ENCODE peak calls at places on chromosome 22, in five cellular contexts. One of them, this sample, is unnamed.

GRCh38 chr22:27662359-27663030 is 139.1 kb downstream of the MN1 start:
- DNase-seq in neuronal stem cell: no peak
- DNase-seq in H9: no peak
- DNase-seq in H1: no peak
- DNase-seq in mesenchymal stem cell: no peak
- DNase-seq in this sample: no peak

GRCh38 chr22:26826431-26826935 is 169.1 kb downstream of the MIAT start:
- DNase-seq in neuronal stem cell: no peak
- DNase-seq in H9: no peak
- DNase-seq in H1: no peak
- DNase-seq in mesenchymal stem cell: no peak
- DNase-seq in this sample: no peak

GRCh38 chr22:50444663-50445062 is 30.2 kb downstream of the SBF1 start:
- DNase-seq in neuronal stem cell: no peak
- DNase-seq in H9: no peak
- DNase-seq in H1: no peak
- DNase-seq in mesenchymal stem cell: peak
- DNase-seq in this sample: peak

GRCh38 chr22:27462190-27462589 is 339.4 kb downstream of the MN1 start:
- DNase-seq in neuronal stem cell: peak
- DNase-seq in H9: no peak
- DNase-seq in H1: no peak
- DNase-seq in mesenchymal stem cell: no peak
- DNase-seq in this sample: no peak

GRCh38 chr22:50218153-50218995 is 17.6 kb downstream of the SELENOO start:
- DNase-seq in neuronal stem cell: no peak
- DNase-seq in H9: no peak
- DNase-seq in H1: peak
- DNase-seq in mesenchymal stem cell: no peak
- DNase-seq in this sample: no peak

GRCh38 chr22:37248251-37248650 is 4.2 kb upstream of the RAC2 start:
- DNase-seq in neuronal stem cell: no peak
- DNase-seq in H9: no peak
- DNase-seq in H1: no peak
- DNase-seq in mesenchymal stem cell: no peak
- DNase-seq in this sample: no peak

GRCh38 chr22:42142771-42143461 is 12.3 kb upstream of the CYP2D6 start:
- DNase-seq in neuronal stem cell: no peak
- DNase-seq in H9: no peak
- DNase-seq in H1: no peak
- DNase-seq in mesenchymal stem cell: no peak
- DNase-seq in this sample: no peak

GRCh38 chr22:32926600-32926999 is 125.1 kb downstream of the TIMP3 start:
- DNase-seq in neuronal stem cell: no peak
- DNase-seq in H9: peak
- DNase-seq in H1: peak
- DNase-seq in mesenchymal stem cell: peak
- DNase-seq in this sample: peak

GRCh38 chr22:37502342-37503182 is 16.4 kb upstream of the MFNG start:
- DNase-seq in neuronal stem cell: no peak
- DNase-seq in H9: no peak
- DNase-seq in H1: no peak
- DNase-seq in mesenchymal stem cell: no peak
- DNase-seq in this sample: no peak

GRCh38 chr22:18987765-18988164 is 51.7 kb upstream of the PRODH start:
- DNase-seq in neuronal stem cell: no peak
- DNase-seq in H9: peak
- DNase-seq in H1: peak
- DNase-seq in mesenchymal stem cell: peak
- DNase-seq in this sample: no peak

GRCh38 chr22:40112595-40112994 is 65.1 kb upstream of the TNRC6B start:
- DNase-seq in neuronal stem cell: no peak
- DNase-seq in H9: no peak
- DNase-seq in H1: no peak
- DNase-seq in mesenchymal stem cell: no peak
- DNase-seq in this sample: no peak

GRCh38 chr22:40118979-40119378 is 58.7 kb upstream of the TNRC6B start:
- DNase-seq in neuronal stem cell: no peak
- DNase-seq in H9: no peak
- DNase-seq in H1: no peak
- DNase-seq in mesenchymal stem cell: no peak
- DNase-seq in this sample: no peak

GRCh38 chr22:40114411-40114810 is 63.3 kb upstream of the TNRC6B start:
- DNase-seq in neuronal stem cell: no peak
- DNase-seq in H9: no peak
- DNase-seq in H1: no peak
- DNase-seq in mesenchymal stem cell: no peak
- DNase-seq in this sample: no peak

GRCh38 chr22:40120783-40121182 is 56.9 kb upstream of the TNRC6B start:
- DNase-seq in neuronal stem cell: no peak
- DNase-seq in H9: no peak
- DNase-seq in H1: no peak
- DNase-seq in mesenchymal stem cell: no peak
- DNase-seq in this sample: no peak

DNA sequence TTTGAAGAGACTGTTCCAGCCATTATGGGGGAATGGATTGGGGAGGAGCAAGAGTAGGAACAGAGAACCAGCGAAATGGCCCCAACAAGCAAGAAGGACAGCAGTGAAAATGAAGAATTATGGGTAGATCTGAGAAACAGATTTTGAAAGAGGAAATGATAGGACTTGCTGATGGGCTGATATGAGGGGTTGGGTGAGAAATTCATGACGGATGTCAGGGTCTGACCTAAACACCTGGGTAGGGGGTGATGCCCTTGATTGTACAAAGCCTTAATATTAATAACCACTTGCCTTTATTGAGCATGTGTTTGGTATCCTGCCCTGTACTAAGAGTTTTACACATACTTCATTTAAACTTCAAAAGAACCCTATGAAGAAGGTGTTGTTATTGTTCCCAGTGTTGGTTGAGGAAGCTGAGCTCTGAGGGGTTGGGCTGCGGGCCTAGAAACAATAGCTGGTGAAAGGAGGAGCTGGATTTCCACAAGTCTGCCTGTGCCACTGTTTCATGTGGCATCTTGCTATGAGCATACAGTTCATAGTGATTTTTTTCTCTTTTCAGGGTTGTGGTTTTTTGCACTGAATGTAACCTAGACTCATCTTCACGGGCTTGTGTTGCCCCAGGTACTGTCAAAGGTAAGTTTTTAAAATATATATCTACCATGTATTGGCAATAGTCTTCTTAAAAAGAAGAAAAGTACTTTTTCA is 61.1 kb upstream of the TNRC6B start:
- DNase-seq in neuronal stem cell: no peak
- DNase-seq in H9: no peak
- DNase-seq in H1: no peak
- DNase-seq in mesenchymal stem cell: no peak
- DNase-seq in this sample: no peak
- H2BK15ac ChIP-seq in neuronal stem cell: no peak
- H2BK15ac ChIP-seq in H9: no peak
- H2BK15ac ChIP-seq in H1: no peak
- H2BK15ac ChIP-seq in mesenchymal stem cell: no peak
- H2BK15ac ChIP-seq in this sample: no peak

GRCh38 chr22:17919276-17920144 is 104.9 kb downstream of the MICAL3 start:
- DNase-seq in neuronal stem cell: no peak
- DNase-seq in H9: peak
- DNase-seq in H1: no peak
- DNase-seq in mesenchymal stem cell: peak
- DNase-seq in this sample: no peak
- H4K91ac ChIP-seq in neuronal stem cell: no peak
- H4K91ac ChIP-seq in H9: no peak
- H4K91ac ChIP-seq in H1: peak
- H4K91ac ChIP-seq in mesenchymal stem cell: peak
- H4K91ac ChIP-seq in this sample: peak

GRCh38 chr22:30245181-30245984 is 1.2 kb downstream of the LIF start:
- DNase-seq in neuronal stem cell: no peak
- DNase-seq in H9: peak
- DNase-seq in H1: no peak
- DNase-seq in mesenchymal stem cell: no peak
- DNase-seq in this sample: no peak
- H3K18ac ChIP-seq in neuronal stem cell: peak
- H3K18ac ChIP-seq in H9: peak
- H3K18ac ChIP-seq in H1: peak
- H3K18ac ChIP-seq in mesenchymal stem cell: peak
- H3K18ac ChIP-seq in this sample: peak

GRCh38 chr22:41092023-41092817 is at the start of gene EP300:
- DNase-seq in neuronal stem cell: peak
- DNase-seq in H9: peak
- DNase-seq in H1: peak
- DNase-seq in mesenchymal stem cell: peak
- DNase-seq in this sample: peak

GRCh38 chr22:41096391-41096790 is 4.0 kb downstream of the EP300 start:
- DNase-seq in neuronal stem cell: no peak
- DNase-seq in H9: no peak
- DNase-seq in H1: no peak
- DNase-seq in mesenchymal stem cell: no peak
- DNase-seq in this sample: no peak

GRCh38 chr22:41092847-41093371 is 517 bp downstream of the EP300 start:
- DNase-seq in neuronal stem cell: no peak
- DNase-seq in H9: no peak
- DNase-seq in H1: peak
- DNase-seq in mesenchymal stem cell: peak
- DNase-seq in this sample: peak

GRCh38 chr22:41094036-41094435 is 1.6 kb downstream of the EP300 start:
- DNase-seq in neuronal stem cell: no peak
- DNase-seq in H9: no peak
- DNase-seq in H1: no peak
- DNase-seq in mesenchymal stem cell: peak
- DNase-seq in this sample: peak

DNA sequence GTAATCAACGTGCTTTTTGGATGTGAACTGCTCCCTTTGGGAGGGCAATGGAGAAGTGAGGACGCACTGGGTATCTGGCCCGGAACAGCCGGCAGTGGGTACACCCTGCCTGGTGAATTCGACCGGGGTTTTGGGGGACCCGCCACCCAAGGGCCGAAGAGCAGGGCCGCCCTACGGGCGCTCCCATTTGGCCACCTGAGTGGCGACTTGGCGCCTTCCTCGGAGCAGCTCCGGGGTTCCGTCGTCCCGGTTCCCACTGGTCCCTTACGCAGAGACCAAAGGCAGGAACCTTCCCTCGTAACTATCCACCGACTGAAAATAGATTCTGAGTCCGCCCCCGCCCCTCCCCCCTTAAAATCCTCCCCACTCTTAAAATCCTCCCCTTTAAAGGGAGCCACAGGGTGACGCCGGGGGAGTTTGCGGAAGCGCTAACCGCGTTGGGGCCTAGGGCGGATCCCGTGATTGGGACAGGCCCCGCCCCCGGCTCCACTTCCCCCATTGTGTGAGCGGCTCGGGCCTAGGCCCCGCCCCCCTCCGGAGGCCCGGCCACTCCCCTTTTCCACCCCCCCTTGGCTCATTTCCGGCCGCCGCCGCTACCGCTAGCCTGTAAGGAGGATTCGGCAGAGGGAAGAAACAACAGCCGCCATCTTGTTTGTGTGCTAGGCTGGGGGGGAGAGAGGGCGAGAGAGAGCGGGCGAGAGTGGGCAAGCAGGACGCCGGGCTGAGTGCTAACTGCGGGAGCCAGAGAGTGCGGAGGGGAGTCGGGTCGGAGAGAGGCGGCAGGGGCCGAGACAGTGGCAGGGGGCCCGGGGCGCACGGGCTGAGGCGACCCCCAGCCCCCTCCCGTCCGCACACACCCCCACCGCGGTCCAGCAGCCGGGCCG is 1.0 kb upstream of the EP300 start:
- DNase-seq in neuronal stem cell: peak
- DNase-seq in H9: peak
- DNase-seq in H1: peak
- DNase-seq in mesenchymal stem cell: peak
- DNase-seq in this sample: peak
- H2BK15ac ChIP-seq in neuronal stem cell: peak
- H2BK15ac ChIP-seq in H9: peak
- H2BK15ac ChIP-seq in H1: no peak
- H2BK15ac ChIP-seq in mesenchymal stem cell: peak
- H2BK15ac ChIP-seq in this sample: peak

GRCh38 chr22:39383841-39384625 is 15.5 kb upstream of the TAB1 start:
- DNase-seq in neuronal stem cell: no peak
- DNase-seq in H9: no peak
- DNase-seq in H1: no peak
- DNase-seq in mesenchymal stem cell: no peak
- DNase-seq in this sample: peak
- H4K91ac ChIP-seq in neuronal stem cell: no peak
- H4K91ac ChIP-seq in H9: no peak
- H4K91ac ChIP-seq in H1: no peak
- H4K91ac ChIP-seq in mesenchymal stem cell: no peak
- H4K91ac ChIP-seq in this sample: no peak

DNA sequence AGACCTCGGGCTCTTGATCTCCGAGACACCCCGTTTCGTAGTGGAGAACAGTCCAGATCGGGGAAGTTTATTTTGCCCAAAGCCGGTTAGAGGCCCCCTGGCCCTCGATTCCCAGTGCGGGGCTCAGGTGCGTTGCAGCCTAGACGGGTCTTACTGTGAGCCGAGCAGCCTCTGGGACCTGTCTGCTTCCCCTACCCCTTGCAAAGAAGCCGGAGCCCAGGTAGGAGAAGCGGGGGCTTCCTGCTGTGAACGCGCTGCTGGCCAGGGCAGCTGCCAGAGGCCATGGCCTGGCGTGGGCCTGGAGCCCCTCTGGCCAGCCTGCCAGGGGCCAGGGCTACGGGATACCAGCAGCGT is 619 bp downstream of the TSPO start:
- DNase-seq in neuronal stem cell: no peak
- DNase-seq in H9: no peak
- DNase-seq in H1: peak
- DNase-seq in mesenchymal stem cell: no peak
- DNase-seq in this sample: no peak
- H3K18ac ChIP-seq in neuronal stem cell: peak
- H3K18ac ChIP-seq in H9: no peak
- H3K18ac ChIP-seq in H1: peak
- H3K18ac ChIP-seq in mesenchymal stem cell: peak
- H3K18ac ChIP-seq in this sample: no peak

GRCh38 chr22:47115518-47115890 is 353.1 kb downstream of the TBC1D22A start:
- DNase-seq in neuronal stem cell: no peak
- DNase-seq in H9: peak
- DNase-seq in H1: no peak
- DNase-seq in mesenchymal stem cell: no peak
- DNase-seq in this sample: no peak

GRCh38 chr22:47114813-47115517 is 352.5 kb downstream of the TBC1D22A start:
- DNase-seq in neuronal stem cell: no peak
- DNase-seq in H9: peak
- DNase-seq in H1: no peak
- DNase-seq in mesenchymal stem cell: no peak
- DNase-seq in this sample: no peak

GRCh38 chr22:47112566-47112965 is 350.1 kb downstream of the TBC1D22A start:
- DNase-seq in neuronal stem cell: no peak
- DNase-seq in H9: no peak
- DNase-seq in H1: peak
- DNase-seq in mesenchymal stem cell: no peak
- DNase-seq in this sample: no peak

GRCh38 chr22:47112994-47113879 is 350.8 kb downstream of the TBC1D22A start:
- DNase-seq in neuronal stem cell: no peak
- DNase-seq in H9: no peak
- DNase-seq in H1: no peak
- DNase-seq in mesenchymal stem cell: no peak
- DNase-seq in this sample: no peak

GRCh38 chr22:47113880-47114415 is 351.5 kb downstream of the TBC1D22A start:
- DNase-seq in neuronal stem cell: no peak
- DNase-seq in H9: no peak
- DNase-seq in H1: no peak
- DNase-seq in mesenchymal stem cell: no peak
- DNase-seq in this sample: no peak
- H2BK15ac ChIP-seq in neuronal stem cell: no peak
- H2BK15ac ChIP-seq in H9: no peak
- H2BK15ac ChIP-seq in H1: no peak
- H2BK15ac ChIP-seq in mesenchymal stem cell: no peak
- H2BK15ac ChIP-seq in this sample: no peak

GRCh38 chr22:24402460-24403192 is 24.8 kb upstream of the ADORA2A start:
- DNase-seq in neuronal stem cell: no peak
- DNase-seq in H9: no peak
- DNase-seq in H1: no peak
- DNase-seq in mesenchymal stem cell: peak
- DNase-seq in this sample: peak
- H4K91ac ChIP-seq in neuronal stem cell: no peak
- H4K91ac ChIP-seq in H9: no peak
- H4K91ac ChIP-seq in H1: no peak
- H4K91ac ChIP-seq in mesenchymal stem cell: peak
- H4K91ac ChIP-seq in this sample: peak